ENCODE peak calls at places on chromosomes 11 and 22, in seven cellular contexts. X is pancreas; D is Right ventricle myocardium superior; L is PC-3; J is activated CD8-positive, alpha-beta memory T cell treated with anti-CD3 and anti-CD28 coated beads, Interleukin-2, amount 10 ng/mL, durations not matched to agents 7 days and 5 days; H is naive thymus-derived CD4-positive, alpha-beta T cell; P is activated naive CD8-positive, alpha-beta T cell treated with anti-CD3 and anti-CD28 coated beads, Interleukin-2, amount 50 U/mL, for 24 hours. B is an unnamed sample.

GRCh38 chr11:120068114-120068573 is 69.8 kb downstream of the TRIM29 start:
- ATAC-seq in X (peak), D (no peak), L (peak), J (no peak), P (peak), H (no peak), B (no peak)

GRCh38 chr22:24323233-24323632 is 52.6 kb downstream of the SPECC1L start:
- ATAC-seq in P (no peak), J (no peak), H (no peak), L (no peak), D (no peak), X (peak), B (no peak)

GRCh38 chr11:109564241-109564640 is 142.3 kb downstream of the C11orf87 start:
- ATAC-seq in P (no peak), X (no peak), L (no peak), H (no peak), J (no peak), D (no peak), B (no peak)

GRCh38 chr22:22913989-22914388 is 26.4 kb downstream of the IGLL5 start:
- ATAC-seq in H (no peak), X (no peak), J (no peak), P (no peak), L (no peak), D (no peak), B (peak)

GRCh38 chr11:132718711-132719641 is 813.3 kb downstream of the OPCML start:
- ATAC-seq in J (peak), H (peak), X (peak), D (no peak), L (no peak), P (peak), B (peak)

GRCh38 chr11:124762077-124762623 is at the start of gene ESAM:
- ATAC-seq in L (peak), P (peak), D (peak), J (peak), X (peak), H (peak), B (peak)

GRCh38 chr11:94861306-94861845 is 93.2 kb downstream of the AMOTL1 start:
- ATAC-seq in J (no peak), D (no peak), H (no peak), P (no peak), L (no peak), X (no peak), B (no peak)

GRCh38 chr11:10917802-10918201 is 59.9 kb upstream of the ZBED5 start:
- ATAC-seq in J (no peak), H (no peak), L (no peak), X (no peak), P (no peak), D (no peak), B (no peak)

GRCh38 chr11:130244851-130245250 is 69.9 kb downstream of the ZBTB44 start:
- ATAC-seq in P (no peak), X (no peak), H (no peak), J (peak), L (no peak), D (no peak), B (no peak)

GRCh38 chr22:38034278-38034882 is 22.8 kb upstream of the PICK1 start:
- ATAC-seq in P (no peak), X (peak), L (peak), H (no peak), D (peak), J (no peak), B (peak)

GRCh38 chr11:36019722-36020121 is 75.9 kb downstream of the LDLRAD3 start:
- ATAC-seq in P (no peak), L (peak), J (no peak), X (no peak), D (no peak), H (no peak), B (no peak)

GRCh38 chr11:125165664-125166346 is 1.3 kb downstream of the PKNOX2 start:
- ATAC-seq in P (no peak), H (no peak), J (no peak), X (peak), D (no peak), L (peak), B (no peak)

GRCh38 chr11:121696177-121696863 is 243.6 kb upstream of the SORL1-AS1 start:
- ATAC-seq in H (no peak), L (no peak), D (peak), J (no peak), P (no peak), X (peak), B (no peak)

GRCh38 chr11:6733326-6734030 is 38.3 kb downstream of the OR2AG2 start:
- ATAC-seq in D (no peak), X (no peak), J (peak), P (peak), H (peak), L (no peak), B (no peak)

GRCh38 chr22:50305658-50306566 is 1.5 kb downstream of the PLXNB2 start:
- ATAC-seq in L (peak), D (peak), X (peak), H (peak), P (no peak), J (no peak), B (peak)

GRCh38 chr11:35084817-35085424 is 54.0 kb upstream of the CD44 start:
- ATAC-seq in D (peak), L (no peak), P (no peak), X (no peak), J (no peak), H (no peak), B (no peak)

GRCh38 chr22:37517826-37518450 is 1.3 kb downstream of the CARD10 start:
- ATAC-seq in P (no peak), L (no peak), X (no peak), H (no peak), J (no peak), D (no peak), B (no peak)

GRCh38 chr11:1271002-1271401 is 38.4 kb downstream of the TOLLIP start:
- ATAC-seq in L (no peak), P (no peak), D (no peak), J (no peak), X (no peak), H (no peak), B (no peak)

GRCh38 chr11:12854297-12854661 is 154.8 kb upstream of the RASSF10 start:
- ATAC-seq in D (peak), L (no peak), X (peak), H (no peak), J (no peak), P (no peak), B (no peak)

GRCh38 chr11:128669491-128669890 is 24.4 kb upstream of the FLI1 start:
- ATAC-seq in D (no peak), L (peak), J (no peak), H (no peak), P (peak), X (no peak), B (no peak)